ENCODE peak calls at places on chromosomes 1 and 21, in five cellular contexts. C, T, R, F and Y are unnamed samples.

GRCh38 chr1:75472971-75473603 is 137.8 kb downstream of the SLC44A5 start:
- DNase-seq in R (no peak), T (no peak), F (no peak), C (no peak), Y (no peak)

GRCh38 chr1:67307251-67308060 is at the start of gene IL12RB2:
- DNase-seq in C (no peak), R (no peak), T (no peak), F (no peak), Y (no peak)

GRCh38 chr1:225962440-225962975 is 21.5 kb upstream of the LEFTY2 start:
- DNase-seq in T (peak), C (peak), F (peak), R (no peak), Y (no peak)

GRCh38 chr1:41631971-41632370 is 147.5 kb upstream of the EDN2 start:
- DNase-seq in R (no peak), T (no peak), C (no peak), F (no peak), Y (no peak)

GRCh38 chr1:191709215-191709614 is 449.0 kb upstream of the RGS18 start:
- DNase-seq in F (no peak), C (no peak), T (no peak), R (no peak), Y (no peak)

GRCh38 chr1:175222296-175222938 is 29.8 kb upstream of the KIAA0040 start:
- DNase-seq in R (no peak), F (no peak), T (no peak), C (no peak), Y (no peak)

GRCh38 chr1:104945406-104945805 is 1195.7 kb downstream of the AMY1C start:
- DNase-seq in C (no peak), R (no peak), T (no peak), F (no peak), Y (no peak)

GRCh38 chr1:183734600-183735036 is 70.3 kb upstream of the RGL1 start:
- DNase-seq in C (peak), T (no peak), F (no peak), R (no peak), Y (no peak)

GRCh38 chr1:20719261-20719660 is 1.5 kb upstream of the KIF17 start:
- DNase-seq in F (no peak), C (no peak), R (no peak), T (no peak), Y (no peak)

GRCh38 chr21:31108969-31109368 is 70.7 kb upstream of the KRTAP19-8 start:
- DNase-seq in F (no peak), R (no peak), T (no peak), C (peak), Y (no peak)

GRCh38 chr21:43734131-43734634 is 15.3 kb downstream of the PDXK start:
- DNase-seq in F (no peak), R (no peak), C (no peak), T (no peak), Y (no peak)

GRCh38 chr1:61973100-61973837 is 221.4 kb upstream of the L1TD1 start:
- DNase-seq in C (no peak), R (no peak), T (no peak), F (no peak), Y (no peak)

GRCh38 chr21:34075099-34075425 is 1.7 kb downstream of the MRPS6 start:
- DNase-seq in F (no peak), C (no peak), T (no peak), R (no peak), Y (no peak)

GRCh38 chr1:234271243-234271606 is 102.0 kb upstream of the COA6 start:
- DNase-seq in C (no peak), R (no peak), F (no peak), T (no peak), Y (peak)

GRCh38 chr1:208581252-208581651 is 337.1 kb upstream of the PLXNA2 start:
- DNase-seq in T (no peak), R (no peak), C (no peak), F (no peak), Y (no peak)

GRCh38 chr1:98046031-98046641 is 125.3 kb upstream of the DPYD start:
- DNase-seq in C (no peak), R (no peak), F (no peak), T (no peak), Y (no peak)

GRCh38 chr21:30740462-30740861 is 6.6 kb downstream of the KRTAP21-2 start:
- DNase-seq in F (no peak), C (no peak), R (no peak), T (no peak), Y (no peak)

GRCh38 chr1:181440510-181440909 is 42.8 kb upstream of the CACNA1E start:
- DNase-seq in C (no peak), T (no peak), R (no peak), F (no peak), Y (no peak)

GRCh38 chr1:42178249-42178648 is 13.7 kb upstream of the GUCA2A start:
- DNase-seq in T (no peak), F (no peak), C (no peak), R (no peak), Y (no peak)

GRCh38 chr21:46096997-46097825 is 701 bp upstream of the COL6A2 start:
- DNase-seq in R (no peak), C (no peak), F (peak), T (no peak), Y (no peak)

GRCh38 chr1:173477286-173478098 is at the start of gene PRDX6:
- DNase-seq in T (peak), R (peak), C (peak), F (no peak), Y (no peak)

GRCh38 chr21:42988234-42988965 is 14.0 kb downstream of the PKNOX1 start:
- DNase-seq in F (no peak), T (no peak), C (no peak), R (no peak), Y (no peak)

GRCh38 chr1:179953974-179954493 is 576 bp upstream of the CEP350 start:
- DNase-seq in C (no peak), T (peak), R (no peak), F (peak), Y (no peak)

GRCh38 chr1:193543259-193543658 is 356.8 kb upstream of the B3GALT2 start:
- DNase-seq in T (no peak), C (no peak), R (no peak), F (no peak), Y (no peak)

GRCh38 chr21:39282911-39283310 is 30.5 kb downstream of the BRWD1 start:
- DNase-seq in R (no peak), C (no peak), F (no peak), T (no peak), Y (no peak)

GRCh38 chr1:224427346-224427745 is 7.3 kb downstream of the WDR26 start:
- DNase-seq in R (no peak), T (no peak), F (no peak), C (no peak), Y (no peak)

GRCh38 chr1:186828612-186829542 is at the start of gene PLA2G4A:
- DNase-seq in F (no peak), C (peak), T (no peak), R (no peak), Y (no peak)

GRCh38 chr1:235648954-235649721 is 446 bp downstream of the GNG4 start:
- DNase-seq in R (no peak), C (peak), T (peak), F (no peak), Y (no peak)

GRCh38 chr1:63704443-63704842 is 69.4 kb upstream of the ROR1 start:
- DNase-seq in F (no peak), R (no peak), C (no peak), T (no peak), Y (no peak)

GRCh38 chr1:56120021-56120420 is 459.3 kb downstream of the PLPP3 start:
- DNase-seq in F (no peak), C (no peak), R (no peak), T (no peak), Y (no peak)

GRCh38 chr1:16187748-16188401 is 24.6 kb downstream of the ARHGEF19 start:
- DNase-seq in T (peak), R (no peak), F (peak), C (peak), Y (no peak)

GRCh38 chr1:166080965-166081870 is 85.6 kb downstream of the FAM78B start:
- DNase-seq in C (no peak), F (no peak), T (no peak), R (no peak), Y (no peak)

GRCh38 chr1:189681252-189681919 is 796.3 kb downstream of the BRINP3 start:
- DNase-seq in F (no peak), T (no peak), R (no peak), C (no peak), Y (no peak)

GRCh38 chr1:40096977-40097782 is at the start of gene PPT1:
- DNase-seq in C (peak), F (peak), T (peak), R (peak), Y (peak)

GRCh38 chr1:47471163-47471562 is 33.3 kb downstream of the FOXD2 start:
- DNase-seq in C (no peak), F (no peak), R (no peak), T (no peak), Y (no peak)

GRCh38 chr1:17274186-17275170 is 25.6 kb downstream of the PADI3 start:
- DNase-seq in R (peak), C (peak), T (peak), F (peak), Y (peak)

GRCh38 chr1:21652101-21652936 is 16.8 kb downstream of the RAP1GAP start:
- DNase-seq in R (no peak), T (no peak), F (no peak), C (no peak), Y (no peak)

GRCh38 chr1:91697322-91698260 is 188.4 kb downstream of the TGFBR3 start:
- DNase-seq in T (no peak), R (no peak), F (no peak), C (no peak), Y (peak)
- TF ChIP-seq ZNF274 in T (no peak), R (no peak), F (no peak), C (no peak), Y (no peak)

GRCh38 chr21:32693581-32693980 is 34.2 kb downstream of the SYNJ1 start:
- DNase-seq in R (no peak), C (no peak), F (no peak), T (no peak), Y (no peak)
- TF ChIP-seq ZNF274 in R (no peak), C (no peak), F (no peak), T (no peak), Y (no peak)

GRCh38 chr1:94935059-94935458 is 8.1 kb upstream of the CNN3 start:
- DNase-seq in F (no peak), C (no peak), R (no peak), T (no peak), Y (no peak)

GRCh38 chr1:94936861-94937620 is 10.1 kb upstream of the CNN3 start:
- DNase-seq in F (no peak), R (no peak), C (no peak), T (no peak), Y (no peak)

GRCh38 chr1:94937820-94938219 is 10.9 kb upstream of the CNN3 start:
- DNase-seq in R (no peak), F (no peak), C (no peak), T (no peak), Y (no peak)

GRCh38 chr1:94934551-94934950 is 7.6 kb upstream of the CNN3 start:
- DNase-seq in C (no peak), R (no peak), F (no peak), T (no peak), Y (no peak)

GRCh38 chr1:94935476-94935875 is 8.6 kb upstream of the CNN3 start:
- DNase-seq in T (no peak), R (no peak), F (no peak), C (no peak), Y (no peak)
- TF ChIP-seq ZNF274 in T (no peak), R (no peak), F (no peak), C (no peak), Y (no peak)

DNA sequence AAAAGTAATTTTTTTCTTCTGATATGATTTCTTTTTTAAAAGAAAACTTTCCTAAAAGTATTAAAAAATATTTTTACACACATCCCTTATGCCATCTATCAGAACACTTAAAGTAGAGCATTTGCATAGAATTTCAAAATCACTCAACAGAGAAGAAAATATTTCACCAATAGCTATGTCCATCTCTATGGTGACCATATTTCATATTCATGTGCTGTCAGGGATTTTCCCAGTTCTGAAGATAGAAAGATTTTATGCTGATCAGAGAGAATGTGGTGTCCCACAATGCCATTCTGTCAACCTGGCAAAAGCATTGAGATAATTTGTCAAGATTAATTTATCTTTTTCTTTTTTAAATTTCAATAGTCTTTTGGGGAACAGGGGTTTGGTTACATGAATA is 87.0 kb downstream of the C4BPA start:
- DNase-seq in F (no peak), T (no peak), R (no peak), C (no peak), Y (no peak)
- TF ChIP-seq ZNF274 in F (no peak), T (no peak), R (no peak), C (no peak), Y (no peak)

GRCh38 chr1:228339766-228340685 is 66.6 kb downstream of the TRIM11 start:
- DNase-seq in R (no peak), T (no peak), C (no peak), F (no peak), Y (no peak)
- TF ChIP-seq ZNF274 in R (no peak), T (no peak), C (no peak), F (no peak), Y (no peak)

GRCh38 chr1:35345439-35345981 is 77.0 kb downstream of the ZMYM4 start:
- DNase-seq in F (no peak), T (peak), R (no peak), C (no peak), Y (no peak)
- TF ChIP-seq ZNF274 in F (no peak), T (no peak), R (no peak), C (no peak), Y (no peak)

DNA sequence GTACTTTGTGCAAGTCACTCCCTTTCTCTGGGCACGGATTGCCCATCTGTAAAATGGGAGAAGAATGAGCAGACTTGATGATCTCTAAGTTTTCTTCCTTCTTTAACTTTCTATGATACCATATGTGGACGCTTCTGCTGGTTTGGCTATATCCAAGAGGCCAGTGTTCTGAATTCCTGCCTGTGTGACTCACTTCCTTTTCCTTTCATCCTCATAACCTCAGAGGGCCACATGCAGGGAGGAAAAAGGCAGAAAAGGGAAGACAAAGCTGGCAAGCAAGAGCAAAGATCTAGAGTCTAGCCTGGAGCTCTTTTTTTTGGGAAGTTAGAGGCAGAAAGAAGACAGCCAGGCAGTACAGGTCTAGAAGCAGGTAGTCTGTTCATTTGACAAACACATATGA is 151.2 kb downstream of the OMA1 start:
- DNase-seq in F (no peak), C (peak), T (peak), R (no peak), Y (no peak)
- TF ChIP-seq ZNF274 in F (no peak), C (no peak), T (no peak), R (no peak), Y (no peak)

GRCh38 chr1:244439391-244440032 is 12.2 kb downstream of the ADSS2 start:
- DNase-seq in C (no peak), F (peak), T (no peak), R (no peak), Y (no peak)
- TF ChIP-seq ZNF274 in C (no peak), F (no peak), T (no peak), R (no peak), Y (no peak)